ENCODE peak calls at places on chromosome 15, in seven cellular contexts. U is transverse colon, N is IMR-90, Q is GM23338, O is Panc1, G is heart right ventricle, L is hepatocyte. Z is an unnamed sample.

GRCh38 chr15:100125627-100126231 is 216.0 kb downstream of the ADAMTS17 start:
- DNase-seq in U (peak; percentile 26), N (no peak), Q (no peak), O (no peak), G (peak; percentile 39), L (no peak), Z (peak; percentile 39)

GRCh38 chr15:36814708-36815107 is 235.3 kb downstream of the CDIN1 start:
- DNase-seq in U (no peak), N (peak; percentile 21), Q (no peak), O (no peak), G (no peak), L (peak; percentile 15), Z (no peak)

GRCh38 chr15:88887068-88887580 is 8.2 kb downstream of the HAPLN3 start:
- DNase-seq in U (no peak), N (no peak), Q (no peak), O (no peak), G (no peak), L (no peak), Z (no peak)

GRCh38 chr15:91023720-91024119 is 1.3 kb upstream of the VPS33B start:
- DNase-seq in U (no peak), N (no peak), Q (no peak), O (no peak), G (no peak), L (no peak), Z (no peak)

GRCh38 chr15:64443747-64444621 is 16.4 kb upstream of the ZNF609 start:
- DNase-seq in U (no peak), N (peak; percentile 92), Q (no peak), O (peak; percentile 55), G (no peak), L (peak; percentile 72), Z (no peak)

GRCh38 chr15:81001180-81002003 is 669 bp downstream of the TLNRD1 start:
- DNase-seq in U (peak; percentile 73), N (peak; percentile 35), Q (peak; percentile 63), O (no peak), G (peak; percentile 70), L (peak; percentile 83), Z (peak; percentile 59)

GRCh38 chr15:34804776-34805175 is 9.4 kb upstream of the ACTC1 start:
- DNase-seq in U (no peak), N (no peak), Q (no peak), O (no peak), G (no peak), L (no peak), Z (no peak)

GRCh38 chr15:81894069-81894468 is 151.7 kb downstream of the MEX3B start:
- DNase-seq in U (no peak), N (no peak), Q (no peak), O (no peak), G (no peak), L (no peak), Z (no peak)

GRCh38 chr15:52677593-52677992 is 1.6 kb downstream of the ATOSA start:
- DNase-seq in U (no peak), N (no peak), Q (no peak), O (no peak), G (no peak), L (no peak), Z (no peak)

GRCh38 chr15:48459571-48460461 is 128.6 kb downstream of the DUT start:
- DNase-seq in U (no peak), N (peak; percentile 79), Q (no peak), O (no peak), G (no peak), L (no peak), Z (no peak)

GRCh38 chr15:96352594-96353377 is 22.3 kb downstream of the NR2F2 start:
- DNase-seq in U (no peak), N (peak; percentile 81), Q (peak; percentile 14), O (no peak), G (no peak), L (no peak), Z (no peak)

GRCh38 chr15:51227967-51228783 is 110.2 kb downstream of the CYP19A1 start:
- DNase-seq in U (no peak), N (peak; percentile 89), Q (peak; percentile 42), O (no peak), G (peak; percentile 16), L (peak; percentile 23), Z (no peak)

GRCh38 chr15:31975446-31976229 is 54.7 kb upstream of the CHRNA7 start:
- DNase-seq in U (peak; percentile 56), N (no peak), Q (peak; percentile 38), O (no peak), G (peak; percentile 36), L (no peak), Z (no peak)

DNA sequence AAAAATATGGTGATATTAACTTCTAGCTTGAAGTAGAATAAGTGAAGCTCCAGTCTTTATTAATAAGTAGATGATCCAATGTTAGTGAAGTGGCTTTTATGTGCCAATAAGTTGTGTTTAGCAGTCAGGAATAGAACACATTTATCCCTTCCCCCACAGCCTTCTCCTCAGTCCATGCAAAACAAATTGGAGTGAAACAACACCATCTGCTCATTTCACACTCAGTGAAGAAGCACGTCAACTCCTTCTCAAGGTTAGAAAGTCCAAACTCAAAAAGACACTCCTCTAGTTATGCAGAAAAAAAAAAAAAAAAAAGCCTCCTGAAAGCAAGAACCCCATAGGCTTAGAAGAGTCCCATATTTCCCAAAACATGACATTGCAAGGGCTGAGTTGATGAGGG is 18.1 kb upstream of the NEO1 start:
- DNase-seq in U (no peak), N (no peak), Q (no peak), O (no peak), G (no peak), L (no peak), Z (no peak)
- H3K4me1 ChIP-seq in U (peaks cover 4% of the 10 kb centered on the region), N (peaks cover 4% of the 10 kb centered on the region), Q (peaks cover 13% of the 10 kb centered on the region), O (no peaks in the 10 kb centered on the region), G (no peaks in the 10 kb centered on the region), L (peaks cover 6% of the 10 kb centered on the region), Z (no peaks in the 10 kb centered on the region)

GRCh38 chr15:60316961-60317360 is 80.8 kb downstream of the ANXA2 start:
- DNase-seq in U (no peak), N (no peak), Q (no peak), O (no peak), G (no peak), L (no peak), Z (no peak)
- TF ChIP-seq CTCF in U (no peak), N (no peak), Q (no peak), O (no peak), G (no peak), L (no peak), Z (no peak)

GRCh38 chr15:66756220-66756769 is 54.3 kb downstream of the SMAD6 start:
- DNase-seq in U (no peak), N (no peak), Q (no peak), O (no peak), G (no peak), L (no peak), Z (no peak)
- H3K4me1 ChIP-seq in U (peaks cover 4% of the 10 kb centered on the region), N (peaks cover 17% of the 10 kb centered on the region), Q (peaks cover 2% of the 10 kb centered on the region), O (peaks cover 67% of the 10 kb centered on the region), G (peaks cover 88% of the 10 kb centered on the region), L (peaks cover 31% of the 10 kb centered on the region), Z (peaks cover 34% of the 10 kb centered on the region)

GRCh38 chr15:39313881-39314280 is 267.0 kb upstream of the THBS1 start:
- DNase-seq in U (no peak), N (no peak), Q (no peak), O (no peak), G (no peak), L (no peak), Z (no peak)

GRCh38 chr15:39315200-39315599 is 265.7 kb upstream of the THBS1 start:
- DNase-seq in U (no peak), N (no peak), Q (no peak), O (no peak), G (no peak), L (no peak), Z (no peak)

GRCh38 chr15:39310633-39311032 is 270.2 kb upstream of the THBS1 start:
- DNase-seq in U (no peak), N (peak; percentile 35), Q (no peak), O (no peak), G (no peak), L (no peak), Z (no peak)

GRCh38 chr15:39313467-39313866 is 267.4 kb upstream of the THBS1 start:
- DNase-seq in U (no peak), N (no peak), Q (no peak), O (no peak), G (no peak), L (no peak), Z (no peak)

DNA sequence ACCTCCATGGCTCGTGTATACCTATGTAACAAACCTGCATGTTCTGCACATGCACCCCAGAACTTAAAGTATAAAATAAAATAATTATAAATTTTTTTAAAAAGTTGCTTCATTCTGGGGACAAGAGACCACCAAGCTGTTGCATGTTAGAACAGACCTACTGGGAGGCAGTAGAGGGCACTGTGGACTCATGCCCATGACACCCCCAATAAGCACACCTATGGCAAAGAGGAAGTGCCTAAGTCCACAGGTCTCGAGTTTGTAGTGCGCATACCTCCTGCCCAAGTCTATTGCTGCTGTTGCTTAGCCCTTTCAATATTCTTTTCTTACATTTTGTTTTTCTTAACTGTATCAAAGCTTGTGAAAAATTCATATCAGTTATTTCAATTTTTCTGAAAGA is 267.9 kb upstream of the THBS1 start:
- DNase-seq in U (peak; percentile 63), N (no peak), Q (peak; percentile 48), O (no peak), G (no peak), L (peak; percentile 48), Z (no peak)
- TF ChIP-seq CTCF in U (peak; percentile 47), N (no peak), Q (peak; percentile 72), O (no peak), G (peak; percentile 59), L (peak; percentile 29), Z (no peak)

GRCh38 chr15:67089218-67090193 is 24.1 kb downstream of the SMAD3 start:
- DNase-seq in U (no peak), N (peak; percentile 80), Q (no peak), O (no peak), G (no peak), L (no peak), Z (no peak)
- H3K4me1 ChIP-seq in U (peaks cover 73% of the 10 kb centered on the region), N (peaks cover 71% of the 10 kb centered on the region), Q (peaks cover 34% of the 10 kb centered on the region), O (peaks cover 100% of the 10 kb centered on the region), G (peaks cover 89% of the 10 kb centered on the region), L (peaks cover 72% of the 10 kb centered on the region), Z (peaks cover 53% of the 10 kb centered on the region)

GRCh38 chr15:92051726-92052125 is 198.2 kb downstream of the SLCO3A1 start:
- DNase-seq in U (no peak), N (no peak), Q (no peak), O (no peak), G (no peak), L (no peak), Z (no peak)

GRCh38 chr15:92056875-92057274 is 203.4 kb downstream of the SLCO3A1 start:
- DNase-seq in U (no peak), N (no peak), Q (no peak), O (no peak), G (no peak), L (no peak), Z (no peak)

GRCh38 chr15:92050220-92050898 is 196.9 kb downstream of the SLCO3A1 start:
- DNase-seq in U (no peak), N (no peak), Q (no peak), O (no peak), G (no peak), L (no peak), Z (no peak)

GRCh38 chr15:92049290-92050008 is 195.9 kb downstream of the SLCO3A1 start:
- DNase-seq in U (no peak), N (no peak), Q (peak; percentile 11), O (no peak), G (no peak), L (no peak), Z (no peak)

GRCh38 chr15:92053727-92054316 is 200.3 kb downstream of the SLCO3A1 start:
- DNase-seq in U (no peak), N (no peak), Q (peak; percentile 44), O (no peak), G (no peak), L (no peak), Z (no peak)
- TF ChIP-seq CTCF in U (peak; percentile 15), N (no peak), Q (peak; percentile 48), O (peak; percentile 64), G (no peak), L (peak; percentile 23), Z (no peak)

GRCh38 chr15:73989001-73989798 is 2.9 kb downstream of the STOML1 start:
- DNase-seq in U (no peak), N (peak; percentile 86), Q (no peak), O (no peak), G (no peak), L (peak; percentile 65), Z (no peak)
- H3K4me1 ChIP-seq in U (peaks cover 32% of the 10 kb centered on the region), N (peaks cover 38% of the 10 kb centered on the region), Q (peaks cover 4% of the 10 kb centered on the region), O (peaks cover 23% of the 10 kb centered on the region), G (peaks cover 97% of the 10 kb centered on the region), L (peaks cover 13% of the 10 kb centered on the region), Z (peaks cover 22% of the 10 kb centered on the region)